ENCODE peak calls at places on chromosomes 11 and 22, in five cellular contexts. N is AG10803, V is NCI-H2081, I is right cardiac atrium, O is smooth muscle cell of the brain vasculature. Y is an unnamed sample.

GRCh38 chr11:120339394-120339890 is 3.2 kb downstream of the ARHGEF12 start:
- DNase-seq in O (no peak), N (peak; percentile 38), V (no peak), I (peak; percentile 67), Y (peak; percentile 58)

GRCh38 chr22:21736084-21736642 is 569 bp upstream of the YPEL1 start:
- DNase-seq in I (no peak), N (no peak), V (no peak), O (no peak), Y (no peak)

GRCh38 chr11:18752502-18752901 is 26.5 kb upstream of the IGSF22 start:
- DNase-seq in V (no peak), I (no peak), O (no peak), N (no peak), Y (no peak)

GRCh38 chr11:82315093-82315492 is 418.6 kb downstream of the FAM181B start:
- DNase-seq in O (no peak), V (no peak), I (no peak), N (no peak), Y (peak; percentile 25)

GRCh38 chr11:104727095-104727494 is 171.2 kb downstream of the CASP12 start:
- DNase-seq in V (no peak), N (no peak), I (no peak), O (no peak), Y (no peak)

GRCh38 chr22:42805016-42805997 is 51.8 kb downstream of the ARFGAP3 start:
- DNase-seq in I (peak; percentile 77), N (no peak), O (peak; percentile 36), V (no peak), Y (peak; percentile 68)

GRCh38 chr11:332651-333480 is 12.2 kb upstream of the IFITM3 start:
- DNase-seq in O (no peak), I (peak; percentile 41), V (no peak), N (no peak), Y (no peak)

GRCh38 chr11:65606876-65607613 is 7.0 kb downstream of the MAP3K11 start:
- DNase-seq in N (peak; percentile 94), I (peak; percentile 98), V (peak; percentile 42), O (peak; percentile 67), Y (peak; percentile 95)

GRCh38 chr11:112795142-112795815 is 165.9 kb upstream of the NCAM1 start:
- DNase-seq in O (no peak), N (peak; percentile 52), I (peak; percentile 80), V (peak; percentile 21), Y (peak; percentile 30)

GRCh38 chr11:9210224-9210921 is 54.8 kb downstream of the DENND5A start:
- DNase-seq in N (peak; percentile 37), V (no peak), O (no peak), I (no peak), Y (no peak)

GRCh38 chr11:67649634-67650540 is 643 bp downstream of the ACY3 start:
- DNase-seq in O (no peak), N (no peak), I (no peak), V (no peak), Y (no peak)

GRCh38 chr22:32339190-32340012 is 18.3 kb upstream of the RFPL3 start:
- DNase-seq in O (no peak), I (no peak), N (no peak), V (no peak), Y (no peak)

GRCh38 chr22:39820266-39820665 is 73.3 kb downstream of the ENTHD1 start:
- DNase-seq in O (peak; percentile 28), I (no peak), N (peak; percentile 74), V (no peak), Y (peak; percentile 38)

GRCh38 chr11:66362481-66363147 is 8.9 kb downstream of the SLC29A2 start:
- DNase-seq in I (no peak), O (no peak), N (no peak), V (no peak), Y (no peak)

GRCh38 chr11:73988227-73988626 is 5.6 kb upstream of the UCP2 start:
- DNase-seq in N (no peak), I (no peak), V (no peak), O (no peak), Y (no peak)

GRCh38 chr11:115912484-115912945 is 408.3 kb upstream of the CADM1 start:
- DNase-seq in N (no peak), V (peak; percentile 55), I (no peak), O (no peak), Y (peak; percentile 12)

GRCh38 chr11:73656985-73657384 is 10.6 kb downstream of the PLEKHB1 start:
- DNase-seq in N (no peak), O (no peak), V (no peak), I (no peak), Y (no peak)

GRCh38 chr11:110000858-110001257 is 92.3 kb upstream of the ZC3H12C start:
- DNase-seq in N (no peak), I (no peak), O (no peak), V (no peak), Y (no peak)

GRCh38 chr11:65625628-65626342 is 10.2 kb downstream of the PCNX3 start:
- DNase-seq in I (peak; percentile 88), V (peak; percentile 12), O (no peak), N (peak; percentile 34), Y (peak; percentile 57)

GRCh38 chr22:39953101-39953500 is 7.1 kb upstream of the TMA7B start:
- DNase-seq in O (no peak), V (no peak), I (no peak), N (no peak), Y (no peak)

GRCh38 chr11:65128182-65129145 is 5.9 kb downstream of the SYVN1 start:
- DNase-seq in O (no peak), I (peak; percentile 47), N (no peak), V (no peak), Y (peak; percentile 35)

GRCh38 chr11:133821776-133822175 is 23.5 kb downstream of the SPATA19 start:
- DNase-seq in O (no peak), I (peak; percentile 82), V (peak; percentile 85), N (no peak), Y (peak; percentile 64)

GRCh38 chr22:20238567-20239062 is 29.5 kb downstream of the RTN4R start:
- DNase-seq in I (peak; percentile 81), V (peak; percentile 18), N (no peak), O (no peak), Y (no peak)

GRCh38 chr11:19087658-19088057 is 27.1 kb upstream of the MRGPRX2 start:
- DNase-seq in N (peak; percentile 78), I (no peak), V (no peak), O (no peak), Y (no peak)

GRCh38 chr11:106076421-106076922 is 675 bp downstream of the KBTBD3 start:
- DNase-seq in N (no peak), O (no peak), V (no peak), I (no peak), Y (peak; percentile 21)

GRCh38 chr11:44949160-44950035 is 1.3 kb downstream of the TP53I11 start:
- DNase-seq in V (no peak), N (peak; percentile 30), I (peak; percentile 74), O (no peak), Y (no peak)

GRCh38 chr11:106161775-106162174 is 84.3 kb downstream of the AASDHPPT start:
- DNase-seq in N (no peak), I (no peak), O (no peak), V (no peak), Y (no peak)

GRCh38 chr22:50531546-50532352 is 1.9 kb upstream of the TYMP start:
- DNase-seq in V (no peak), N (peak; percentile 77), O (no peak), I (peak; percentile 95), Y (peak; percentile 74)

GRCh38 chr11:14584595-14584994 is 59.0 kb upstream of the PDE3B start:
- DNase-seq in V (no peak), N (no peak), I (no peak), O (no peak), Y (no peak)

GRCh38 chr11:55357560-55358184 is 10.1 kb upstream of the OR4A15 start:
- DNase-seq in V (no peak), I (no peak), O (no peak), N (no peak), Y (no peak)

GRCh38 chr22:42296381-42296853 is 26.0 kb upstream of the TCF20 start:
- DNase-seq in I (peak; percentile 85), O (no peak), V (peak; percentile 85), N (no peak), Y (no peak)

GRCh38 chr11:39374963-39375698 is 2084.3 kb downstream of the LRRC4C start:
- DNase-seq in I (no peak), N (peak; percentile 0), V (peak; percentile 30), O (no peak), Y (no peak)

GRCh38 chr11:43936081-43936480 is 6.4 kb upstream of the C11orf96 start:
- DNase-seq in O (no peak), V (no peak), I (no peak), N (no peak), Y (no peak)